ENCODE peak calls at places on chromosomes 5 and 9, in eight cellular contexts. E is SK-N-SH, D is stomach, H is HCT116, Y is transverse colon, X is Panc1, F is breast epithelium, P is GM23338. Z is an unnamed sample.

GRCh38 chr5:68319316-68320093 is 103.9 kb downstream of the PIK3R1 start:
- DNase-seq in E (no peak), D (no peak), H (no peak), Y (no peak), X (no peak), F (no peak), P (no peak), Z (no peak)

GRCh38 chr5:67792891-67793290 is 422.7 kb upstream of the PIK3R1 start:
- DNase-seq in E (no peak), D (no peak), H (no peak), Y (no peak), X (no peak), F (no peak), P (no peak), Z (no peak)

GRCh38 chr5:91162534-91163381 is 220.4 kb downstream of the ARRDC3 start:
- DNase-seq in E (no peak), D (peak; percentile 75), H (peak; percentile 51), Y (peak; percentile 79), X (peak; percentile 76), F (peak; percentile 90), P (no peak), Z (peak; percentile 82)

GRCh38 chr9:14303110-14303509 is 10.8 kb downstream of the NFIB start:
- DNase-seq in E (no peak), D (no peak), H (no peak), Y (no peak), X (no peak), F (no peak), P (no peak), Z (no peak)

GRCh38 chr5:51652980-51653379 is 269.7 kb downstream of the ISL1 start:
- DNase-seq in E (no peak), D (no peak), H (no peak), Y (no peak), X (no peak), F (no peak), P (no peak), Z (no peak)

GRCh38 chr9:81619353-81620008 is 69.9 kb downstream of the TLE1 start:
- DNase-seq in E (no peak), D (no peak), H (no peak), Y (no peak), X (no peak), F (no peak), P (no peak), Z (no peak)

GRCh38 chr5:546376-546908 is 22.2 kb upstream of the SLC9A3 start:
- DNase-seq in E (no peak), D (peak; percentile 41), H (no peak), Y (peak; percentile 74), X (no peak), F (no peak), P (no peak), Z (peak; percentile 58)

GRCh38 chr5:125011419-125011818 is 265.0 kb upstream of the ZNF608 start:
- DNase-seq in E (no peak), D (no peak), H (no peak), Y (no peak), X (no peak), F (no peak), P (no peak), Z (no peak)

GRCh38 chr5:91283899-91284298 is 99.2 kb downstream of the ARRDC3 start:
- DNase-seq in E (no peak), D (no peak), H (peak; percentile 21), Y (no peak), X (no peak), F (no peak), P (no peak), Z (no peak)

GRCh38 chr5:38367410-38367809 is 109.1 kb downstream of the EGFLAM start:
- DNase-seq in E (no peak), D (no peak), H (no peak), Y (no peak), X (no peak), F (no peak), P (peak; percentile 22), Z (no peak)

GRCh38 chr9:89445135-89445797 is 52.6 kb downstream of the SEMA4D start:
- DNase-seq in E (no peak), D (no peak), H (no peak), Y (no peak), X (no peak), F (no peak), P (no peak), Z (peak; percentile 20)

GRCh38 chr5:133952729-133953567 is 15.5 kb downstream of the C5orf15 start:
- DNase-seq in E (no peak), D (no peak), H (no peak), Y (peak; percentile 21), X (no peak), F (no peak), P (no peak), Z (no peak)

GRCh38 chr5:62560786-62561185 is 17.8 kb upstream of the LRRC70 start:
- DNase-seq in E (no peak), D (no peak), H (no peak), Y (no peak), X (no peak), F (no peak), P (no peak), Z (no peak)

GRCh38 chr9:111450114-111450513 is 34.1 kb downstream of the ECPAS start:
- DNase-seq in E (no peak), D (no peak), H (no peak), Y (no peak), X (no peak), F (no peak), P (no peak), Z (no peak)

GRCh38 chr5:52776116-52776515 is 11.6 kb upstream of the ITGA1 start:
- DNase-seq in E (no peak), D (no peak), H (no peak), Y (no peak), X (no peak), F (no peak), P (no peak), Z (no peak)

GRCh38 chr5:61167382-61167781 is 5.1 kb upstream of the SMIM15 start:
- DNase-seq in E (peak; percentile 43), D (peak; percentile 32), H (no peak), Y (peak; percentile 28), X (no peak), F (no peak), P (peak; percentile 34), Z (no peak)

GRCh38 chr5:119356384-119357188 is 767 bp downstream of the TNFAIP8 start:
- DNase-seq in E (no peak), D (no peak), H (no peak), Y (no peak), X (no peak), F (no peak), P (no peak), Z (no peak)

GRCh38 chr5:74442466-74442865 is 198.1 kb downstream of the ENC1 start:
- DNase-seq in E (no peak), D (no peak), H (no peak), Y (no peak), X (no peak), F (no peak), P (peak; percentile 41), Z (no peak)

GRCh38 chr9:975740-976257 is 656 bp upstream of the DMRT3 start:
- DNase-seq in E (no peak), D (no peak), H (no peak), Y (no peak), X (no peak), F (no peak), P (no peak), Z (no peak)

GRCh38 chr9:977361-978116 is 1.1 kb downstream of the DMRT3 start:
- DNase-seq in E (no peak), D (no peak), H (no peak), Y (no peak), X (no peak), F (no peak), P (peak; percentile 30), Z (no peak)

GRCh38 chr9:976258-976804 is at the start of gene DMRT3:
- DNase-seq in E (peak; percentile 34), D (no peak), H (no peak), Y (no peak), X (no peak), F (no peak), P (peak; percentile 88), Z (no peak)

GRCh38 chr9:978117-978830 is 1.8 kb downstream of the DMRT3 start:
- DNase-seq in E (no peak), D (no peak), H (no peak), Y (no peak), X (no peak), F (no peak), P (peak; percentile 52), Z (no peak)

DNA sequence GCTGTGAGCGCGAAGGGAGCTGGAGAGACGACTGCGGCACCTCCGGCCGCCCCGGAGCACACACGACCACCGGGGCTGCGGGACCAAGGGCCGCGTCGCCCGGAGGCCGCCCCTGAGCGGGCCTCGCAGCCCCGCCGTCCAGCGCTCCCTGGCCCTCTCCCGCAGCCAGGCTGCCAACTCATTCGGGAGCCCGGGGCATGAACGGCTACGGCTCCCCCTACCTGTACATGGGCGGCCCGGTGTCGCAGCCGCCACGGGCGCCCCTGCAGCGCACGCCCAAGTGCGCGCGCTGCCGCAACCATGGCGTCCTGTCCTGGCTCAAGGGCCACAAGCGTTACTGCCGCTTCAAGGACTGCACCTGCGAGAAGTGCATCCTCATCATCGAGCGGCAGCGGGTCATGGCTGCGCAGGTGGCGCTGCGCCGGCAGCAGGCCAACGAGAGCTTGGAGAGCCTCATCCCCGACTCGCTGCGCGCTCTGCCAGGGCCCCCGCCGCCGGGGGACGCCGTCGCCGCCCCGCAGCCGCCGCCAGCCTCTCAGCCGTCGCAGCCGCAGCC is 428 bp downstream of the DMRT3 start:
- DNase-seq in E (peak; percentile 31), D (no peak), H (no peak), Y (no peak), X (no peak), F (no peak), P (peak; percentile 65), Z (no peak)
- H3K27me3 ChIP-seq in E (peaks cover 86% of the 10 kb centered on the region), D (peaks cover 100% of the 10 kb centered on the region), H (no peaks in the 10 kb centered on the region), Y (peaks cover 100% of the 10 kb centered on the region), X (no peaks in the 10 kb centered on the region), F (peaks cover 8% of the 10 kb centered on the region), P (peaks cover 100% of the 10 kb centered on the region), Z (peaks cover 96% of the 10 kb centered on the region)

GRCh38 chr5:139470821-139471300 is at the start of gene SMIM33:
- DNase-seq in E (no peak), D (peak; percentile 36), H (no peak), Y (peak; percentile 71), X (no peak), F (no peak), P (no peak), Z (peak; percentile 85)
- H3K4me3 ChIP-seq in E (no peak within 1 kb of the TSS), D (no peak within 1 kb of the TSS), H (no peak within 1 kb of the TSS), Y (peak within 1 kb of the TSS; percentile 42), X (no peak within 1 kb of the TSS), F (no peak within 1 kb of the TSS), P (no peak within 1 kb of the TSS), Z (peak within 1 kb of the TSS; percentile 18)

DNA sequence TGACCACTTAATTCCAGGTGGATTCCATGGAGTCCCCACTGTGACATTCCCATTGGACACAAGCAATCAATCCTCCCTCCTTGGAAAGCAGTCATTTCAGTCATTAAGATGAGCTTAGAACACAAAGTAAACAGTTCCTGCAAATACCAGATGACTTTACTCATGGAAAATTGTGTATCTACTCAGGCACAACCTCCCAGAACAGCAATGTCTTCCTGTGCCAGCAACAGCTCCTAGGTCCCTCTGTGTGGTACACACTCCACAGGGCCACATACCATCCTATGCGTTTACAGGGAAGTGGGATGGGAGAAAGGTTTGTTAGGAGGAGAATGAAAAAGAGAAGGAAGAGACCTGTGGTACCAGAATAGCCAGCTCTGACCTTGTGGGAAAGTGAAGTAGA is 53.7 kb downstream of the MTMR12 start:
- DNase-seq in E (no peak), D (no peak), H (no peak), Y (no peak), X (no peak), F (no peak), P (no peak), Z (no peak)
- TF ChIP-seq POLR2AphosphoS5 in E (no peak), D (no peak), H (no peak), Y (no peak), X (no peak), F (no peak), P (no peak), Z (no peak)

GRCh38 chr9:134877541-134877940 is 3.1 kb upstream of the FCN2 start:
- DNase-seq in E (no peak), D (no peak), H (no peak), Y (no peak), X (no peak), F (no peak), P (no peak), Z (no peak)
- H3K27me3 ChIP-seq in E (no peaks in the 10 kb centered on the region), D (peaks cover 20% of the 10 kb centered on the region), H (peaks cover 7% of the 10 kb centered on the region), Y (no peaks in the 10 kb centered on the region), X (no peaks in the 10 kb centered on the region), F (no peaks in the 10 kb centered on the region), P (no peaks in the 10 kb centered on the region), Z (no peaks in the 10 kb centered on the region)